ENCODE peak calls at places on chromosomes 2 and 18, in seven cellular contexts. T, D, J, V, A, M and U are unnamed samples.

GRCh38 chr2:231189171-231189530 is 9.3 kb upstream of the ARMC9 start:
- DNase-seq in T (no peak), D (no peak), J (no peak), V (no peak), A (no peak), M (no peak), U (no peak)

GRCh38 chr2:156540706-156541105 is 104.5 kb downstream of the GPD2 start:
- DNase-seq in T (no peak), D (no peak), J (peak), V (no peak), A (no peak), M (no peak), U (no peak)

GRCh38 chr2:235737840-235738239 is 244.0 kb downstream of the AGAP1 start:
- DNase-seq in T (no peak), D (no peak), J (no peak), V (no peak), A (no peak), M (no peak), U (no peak)

GRCh38 chr2:174554514-174555119 is 43.0 kb downstream of the WIPF1 start:
- DNase-seq in T (no peak), D (no peak), J (no peak), V (no peak), A (no peak), M (no peak), U (no peak)

GRCh38 chr2:240139666-240140393 is 628 bp downstream of the OTOS start:
- DNase-seq in T (peak), D (no peak), J (no peak), V (no peak), A (no peak), M (no peak), U (no peak)

GRCh38 chr2:209960676-209961630 is 41.5 kb upstream of the RPE start:
- DNase-seq in T (peak), D (peak), J (peak), V (peak), A (no peak), M (peak), U (peak)

GRCh38 chr2:65366595-65367125 is 65.7 kb downstream of the SPRED2 start:
- DNase-seq in T (no peak), D (no peak), J (peak), V (no peak), A (no peak), M (peak), U (no peak)

GRCh38 chr2:157052685-157053224 is 204.8 kb upstream of the GALNT5 start:
- DNase-seq in T (no peak), D (no peak), J (peak), V (no peak), A (no peak), M (peak), U (no peak)

GRCh38 chr2:30310411-30310810 is 79.1 kb downstream of the LBH start:
- DNase-seq in T (no peak), D (no peak), J (no peak), V (no peak), A (no peak), M (no peak), U (no peak)

GRCh38 chr18:50079571-50080295 is 115.2 kb downstream of the MYO5B start:
- DNase-seq in T (no peak), D (no peak), J (no peak), V (peak), A (peak), M (no peak), U (no peak)

GRCh38 chr2:229575569-229576315 is 138.6 kb downstream of the DNER start:
- DNase-seq in T (no peak), D (no peak), J (peak), V (no peak), A (no peak), M (no peak), U (no peak)

GRCh38 chr18:4453712-4454547 is 1.2 kb downstream of the DLGAP1 start:
- DNase-seq in T (peak), D (no peak), J (peak), V (no peak), A (no peak), M (no peak), U (peak)

GRCh38 chr2:195664528-195664927 is 7.5 kb downstream of the SLC39A10 start:
- DNase-seq in T (no peak), D (no peak), J (no peak), V (no peak), A (no peak), M (peak), U (no peak)

GRCh38 chr2:65545818-65546217 is 113.4 kb upstream of the SPRED2 start:
- DNase-seq in T (no peak), D (no peak), J (peak), V (no peak), A (no peak), M (peak), U (no peak)

GRCh38 chr2:128988326-128988725 is 669.7 kb upstream of the HS6ST1 start:
- DNase-seq in T (no peak), D (no peak), J (peak), V (no peak), A (no peak), M (no peak), U (no peak)

GRCh38 chr2:178267660-178268059 is 73.3 kb downstream of the OSBPL6 start:
- DNase-seq in T (no peak), D (no peak), J (no peak), V (no peak), A (no peak), M (no peak), U (no peak)

GRCh38 chr2:231931481-231931915 is 5.3 kb upstream of the NPPC start:
- DNase-seq in T (no peak), D (no peak), J (no peak), V (no peak), A (no peak), M (no peak), U (no peak)

GRCh38 chr18:77046409-77046808 is 86.2 kb downstream of the MBP start:
- DNase-seq in T (no peak), D (no peak), J (no peak), V (no peak), A (no peak), M (no peak), U (no peak)

GRCh38 chr2:215119847-215120246 is 18.6 kb downstream of the ABCA12 start:
- DNase-seq in T (no peak), D (no peak), J (no peak), V (no peak), A (no peak), M (no peak), U (no peak)

GRCh38 chr2:193332938-193333337 is 1138.2 kb upstream of the TMEFF2 start:
- DNase-seq in T (no peak), D (no peak), J (peak), V (no peak), A (no peak), M (peak), U (no peak)

GRCh38 chr2:71995067-71995665 is 152.5 kb downstream of the CYP26B1 start:
- DNase-seq in T (no peak), D (no peak), J (peak), V (no peak), A (no peak), M (peak), U (no peak)

GRCh38 chr2:42545023-42545713 is 23.3 kb upstream of the MTA3 start:
- DNase-seq in T (no peak), D (no peak), J (no peak), V (no peak), A (no peak), M (no peak), U (no peak)

GRCh38 chr18:53947092-53947640 is 277.3 kb downstream of the MBD2 start:
- DNase-seq in T (no peak), D (no peak), J (peak), V (no peak), A (no peak), M (no peak), U (no peak)

GRCh38 chr18:9323750-9324445 is 10.7 kb upstream of the TWSG1 start:
- DNase-seq in T (no peak), D (no peak), J (peak), V (no peak), A (no peak), M (peak), U (no peak)

GRCh38 chr2:240651185-240651584 is 25.9 kb downstream of the GPR35 start:
- DNase-seq in T (no peak), D (no peak), J (no peak), V (no peak), A (no peak), M (no peak), U (no peak)

GRCh38 chr2:103991591-103991990 is 862.3 kb upstream of the POU3F3 start:
- DNase-seq in T (no peak), D (no peak), J (no peak), V (no peak), A (no peak), M (no peak), U (no peak)

GRCh38 chr2:199932312-199932855 is 21.3 kb downstream of the C2orf69 start:
- DNase-seq in T (no peak), D (no peak), J (peak), V (no peak), A (peak), M (no peak), U (no peak)